ENCODE peak calls at places on chromosomes 11 and 22, in eight cellular contexts. F is heart right ventricle, B is HFF-Myc, U is coronary artery, J is tibial nerve, W is colonic mucosa, Q is esophagus squamous epithelium, D is HCT116. I is an unnamed sample.

GRCh38 chr11:120183701-120184141 is 27.1 kb upstream of the OAF start:
- DNase-seq in D (no peak), U (peak; percentile 62), W (peak; percentile 21), Q (no peak), F (no peak), B (no peak), J (no peak), I (no peak)

GRCh38 chr11:74806267-74806666 is 57.6 kb downstream of the RNF169 start:
- DNase-seq in F (no peak), D (no peak), J (no peak), W (no peak), U (no peak), Q (no peak), B (no peak), I (no peak)

GRCh38 chr11:2862950-2863618 is 22.5 kb downstream of the CDKN1C start:
- DNase-seq in B (no peak), D (no peak), J (no peak), F (no peak), W (no peak), U (no peak), Q (no peak), I (no peak)

GRCh38 chr11:115159122-115159665 is 345.0 kb downstream of the CADM1 start:
- DNase-seq in W (no peak), B (no peak), J (no peak), U (no peak), F (no peak), D (no peak), Q (no peak), I (no peak)

GRCh38 chr11:111635706-111636045 is 33.4 kb downstream of the SIK2 start:
- DNase-seq in B (no peak), W (no peak), U (no peak), J (no peak), D (no peak), Q (no peak), F (peak; percentile 62), I (no peak)

GRCh38 chr11:93192163-93192562 is 5.6 kb downstream of the SLC36A4 start:
- DNase-seq in D (no peak), U (no peak), J (no peak), Q (no peak), F (no peak), B (no peak), W (no peak), I (no peak)

GRCh38 chr22:29635734-29636357 is 32.4 kb downstream of the NF2 start:
- DNase-seq in W (no peak), F (no peak), Q (no peak), U (no peak), B (peak; percentile 37), D (peak; percentile 34), J (no peak), I (no peak)

GRCh38 chr11:119316729-119317591 is at the start of gene MCAM:
- DNase-seq in W (no peak), D (no peak), B (no peak), J (no peak), Q (no peak), F (peak; percentile 62), U (peak; percentile 95), I (no peak)

GRCh38 chr11:43268161-43268560 is 43.6 kb upstream of the API5 start:
- DNase-seq in J (no peak), F (peak; percentile 46), U (no peak), D (no peak), W (no peak), B (no peak), Q (no peak), I (no peak)

GRCh38 chr11:20355221-20356219 is 8.0 kb upstream of the HTATIP2 start:
- DNase-seq in J (no peak), D (peak; percentile 54), U (no peak), Q (no peak), B (no peak), W (peak; percentile 63), F (no peak), I (no peak)

GRCh38 chr11:96524475-96524874 is 134.7 kb downstream of the JRKL start:
- DNase-seq in J (no peak), W (no peak), B (no peak), D (no peak), F (no peak), Q (no peak), U (no peak), I (no peak)
- TF ChIP-seq CTCF in J (no peak), W (no peak), B (no peak), D (no peak), F (peak; percentile 18), Q (no peak), U (no peak), I (no peak)

GRCh38 chr11:12285106-12285505 is 92.3 kb upstream of the PARVA start:
- DNase-seq in B (peak; percentile 81), J (no peak), F (no peak), D (no peak), U (no peak), Q (no peak), W (peak; percentile 10), I (no peak)
- H3K4me3 ChIP-seq in B (no peak overlapping the region), J (no peak overlapping the region), F (no peak overlapping the region), D (no peak overlapping the region), U (no peak overlapping the region), Q (no peak overlapping the region), W (no peak overlapping the region), I (no peak overlapping the region)

GRCh38 chr11:69449320-69450063 is 32.0 kb upstream of the LINC01488 start:
- DNase-seq in B (peak; percentile 52), J (no peak), F (peak; percentile 85), D (no peak), W (no peak), U (peak; percentile 87), Q (no peak), I (no peak)
- TF ChIP-seq CTCF in B (peak; percentile 29), J (no peak), F (no peak), D (no peak), W (no peak), U (no peak), Q (no peak), I (no peak)

GRCh38 chr11:17720796-17721171 is 1.4 kb downstream of the MYOD1 start:
- DNase-seq in D (no peak), B (no peak), W (no peak), Q (no peak), U (no peak), J (no peak), F (no peak), I (no peak)

GRCh38 chr11:17718510-17718962 is 835 bp upstream of the MYOD1 start:
- DNase-seq in W (no peak), J (no peak), Q (no peak), F (no peak), U (no peak), B (no peak), D (no peak), I (no peak)

GRCh38 chr11:17719028-17719939 is at the start of gene MYOD1:
- DNase-seq in Q (no peak), F (no peak), U (no peak), D (no peak), W (no peak), J (no peak), B (no peak), I (no peak)

GRCh38 chr11:17721242-17721999 is 2.0 kb downstream of the MYOD1 start:
- DNase-seq in U (no peak), F (no peak), W (no peak), B (no peak), Q (no peak), D (no peak), J (no peak), I (no peak)

DNA sequence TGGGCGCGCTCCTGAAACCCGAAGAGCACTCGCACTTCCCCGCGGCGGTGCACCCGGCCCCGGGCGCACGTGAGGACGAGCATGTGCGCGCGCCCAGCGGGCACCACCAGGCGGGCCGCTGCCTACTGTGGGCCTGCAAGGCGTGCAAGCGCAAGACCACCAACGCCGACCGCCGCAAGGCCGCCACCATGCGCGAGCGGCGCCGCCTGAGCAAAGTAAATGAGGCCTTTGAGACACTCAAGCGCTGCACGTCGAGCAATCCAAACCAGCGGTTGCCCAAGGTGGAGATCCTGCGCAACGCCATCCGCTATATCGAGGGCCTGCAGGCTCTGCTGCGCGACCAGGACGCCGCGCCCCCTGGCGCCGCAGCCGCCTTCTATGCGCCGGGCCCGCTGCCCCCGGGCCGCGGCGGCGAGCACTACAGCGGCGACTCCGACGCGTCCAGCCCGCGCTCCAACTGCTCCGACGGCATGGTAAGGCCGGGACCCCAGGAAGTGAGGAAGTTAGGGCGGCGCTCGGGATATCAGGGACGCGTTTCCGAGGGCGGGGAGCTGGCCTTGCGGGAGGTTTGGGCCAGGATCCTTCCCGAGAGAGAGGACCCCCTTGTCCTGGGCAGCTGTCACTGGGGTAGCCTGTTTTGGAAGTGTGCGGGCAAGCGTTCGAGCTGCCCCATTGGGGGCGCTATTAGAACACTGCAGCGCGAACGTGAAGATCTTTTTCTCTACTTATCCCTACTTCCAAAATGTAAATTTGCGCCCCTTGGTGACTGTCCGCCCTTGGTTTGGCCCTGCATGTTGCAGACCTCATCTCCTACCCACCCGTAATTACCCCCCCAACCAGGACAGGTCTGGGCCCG is 797 bp downstream of the MYOD1 start:
- DNase-seq in U (no peak), B (no peak), F (no peak), D (no peak), Q (no peak), J (no peak), W (no peak), I (no peak)
- H3K4me3 ChIP-seq in U (peak overlapping the region; percentile 34), B (no peak overlapping the region), F (no peak overlapping the region), D (no peak overlapping the region), Q (no peak overlapping the region), J (no peak overlapping the region), W (no peak overlapping the region), I (no peak overlapping the region)